ENCODE peak calls at places on chromosomes 7 and 10, in ten cellular contexts. One of them, this sample, is unnamed.

GRCh38 chr10:49768329-49768728 is 6.2 kb upstream of the OGDHL start:
- DNase-seq in psoas muscle: no peak
- DNase-seq in HFF-Myc: no peak
- DNase-seq in lung: no peak
- DNase-seq in astrocyte of the spinal cord: no peak
- DNase-seq in mucosa of descending colon: no peak
- DNase-seq in uterus: no peak
- DNase-seq in GM23338: peak; percentile 74
- DNase-seq in transverse colon: no peak
- DNase-seq in AG04450: no peak
- DNase-seq in this sample: no peak

GRCh38 chr10:48253970-48254657 is 20.4 kb downstream of the FRMPD2 start:
- DNase-seq in psoas muscle: no peak
- DNase-seq in HFF-Myc: no peak
- DNase-seq in lung: no peak
- DNase-seq in astrocyte of the spinal cord: peak; percentile 69
- DNase-seq in mucosa of descending colon: no peak
- DNase-seq in uterus: no peak
- DNase-seq in GM23338: no peak
- DNase-seq in transverse colon: no peak
- DNase-seq in AG04450: no peak
- DNase-seq in this sample: no peak

GRCh38 chr10:38093816-38094157 is 350 bp upstream of the ZNF37A start:
- DNase-seq in psoas muscle: peak; percentile 54
- DNase-seq in HFF-Myc: peak; percentile 5
- DNase-seq in lung: no peak
- DNase-seq in astrocyte of the spinal cord: no peak
- DNase-seq in mucosa of descending colon: no peak
- DNase-seq in uterus: no peak
- DNase-seq in GM23338: no peak
- DNase-seq in transverse colon: no peak
- DNase-seq in AG04450: no peak
- DNase-seq in this sample: no peak

GRCh38 chr7:44466300-44467216 is 23.9 kb downstream of the NUDCD3 start:
- DNase-seq in psoas muscle: no peak
- DNase-seq in HFF-Myc: no peak
- DNase-seq in lung: no peak
- DNase-seq in astrocyte of the spinal cord: peak; percentile 80
- DNase-seq in mucosa of descending colon: no peak
- DNase-seq in uterus: no peak
- DNase-seq in GM23338: no peak
- DNase-seq in transverse colon: no peak
- DNase-seq in AG04450: no peak
- DNase-seq in this sample: no peak

GRCh38 chr7:22008683-22009082 is 63.0 kb upstream of the CDCA7L start:
- DNase-seq in psoas muscle: no peak
- DNase-seq in HFF-Myc: no peak
- DNase-seq in lung: no peak
- DNase-seq in astrocyte of the spinal cord: no peak
- DNase-seq in mucosa of descending colon: no peak
- DNase-seq in uterus: no peak
- DNase-seq in GM23338: no peak
- DNase-seq in transverse colon: no peak
- DNase-seq in AG04450: no peak
- DNase-seq in this sample: no peak

GRCh38 chr7:37052673-37053072 is 328.4 kb upstream of the AOAH start:
- DNase-seq in psoas muscle: no peak
- DNase-seq in HFF-Myc: no peak
- DNase-seq in lung: no peak
- DNase-seq in astrocyte of the spinal cord: peak; percentile 30
- DNase-seq in mucosa of descending colon: peak; percentile 22
- DNase-seq in uterus: no peak
- DNase-seq in GM23338: peak; percentile 86
- DNase-seq in transverse colon: no peak
- DNase-seq in AG04450: no peak
- DNase-seq in this sample: no peak

GRCh38 chr10:93379366-93380042 is 102.6 kb downstream of the MYOF start:
- DNase-seq in psoas muscle: no peak
- DNase-seq in HFF-Myc: no peak
- DNase-seq in lung: no peak
- DNase-seq in astrocyte of the spinal cord: peak; percentile 91
- DNase-seq in mucosa of descending colon: no peak
- DNase-seq in uterus: no peak
- DNase-seq in GM23338: no peak
- DNase-seq in transverse colon: no peak
- DNase-seq in AG04450: peak; percentile 39
- DNase-seq in this sample: no peak

GRCh38 chr7:140653319-140654108 is 12.9 kb upstream of the DENND2A start:
- DNase-seq in psoas muscle: no peak
- DNase-seq in HFF-Myc: peak; percentile 86
- DNase-seq in lung: peak; percentile 74
- DNase-seq in astrocyte of the spinal cord: peak; percentile 73
- DNase-seq in mucosa of descending colon: peak; percentile 47
- DNase-seq in uterus: peak; percentile 79
- DNase-seq in GM23338: peak; percentile 95
- DNase-seq in transverse colon: peak; percentile 67
- DNase-seq in AG04450: peak; percentile 83
- DNase-seq in this sample: no peak

GRCh38 chr10:50310560-50311174 is 59.4 kb upstream of the ASAH2 start:
- DNase-seq in psoas muscle: no peak
- DNase-seq in HFF-Myc: no peak
- DNase-seq in lung: no peak
- DNase-seq in astrocyte of the spinal cord: no peak
- DNase-seq in mucosa of descending colon: peak; percentile 41
- DNase-seq in uterus: no peak
- DNase-seq in GM23338: peak; percentile 76
- DNase-seq in transverse colon: peak; percentile 18
- DNase-seq in AG04450: no peak
- DNase-seq in this sample: no peak

GRCh38 chr10:124515244-124515970 is 53.8 kb downstream of the LHPP start:
- DNase-seq in psoas muscle: peak; percentile 21
- DNase-seq in HFF-Myc: no peak
- DNase-seq in lung: no peak
- DNase-seq in astrocyte of the spinal cord: no peak
- DNase-seq in mucosa of descending colon: no peak
- DNase-seq in uterus: no peak
- DNase-seq in GM23338: no peak
- DNase-seq in transverse colon: no peak
- DNase-seq in AG04450: no peak
- DNase-seq in this sample: no peak

GRCh38 chr7:4738711-4739527 is 36.5 kb upstream of the AP5Z1 start:
- DNase-seq in psoas muscle: no peak
- DNase-seq in HFF-Myc: peak; percentile 80
- DNase-seq in lung: peak; percentile 58
- DNase-seq in astrocyte of the spinal cord: peak; percentile 95
- DNase-seq in mucosa of descending colon: no peak
- DNase-seq in uterus: peak; percentile 60
- DNase-seq in GM23338: peak; percentile 59
- DNase-seq in transverse colon: no peak
- DNase-seq in AG04450: no peak
- DNase-seq in this sample: peak; percentile 85

GRCh38 chr10:117936136-117936535 is 110.6 kb downstream of the RAB11FIP2 start:
- DNase-seq in psoas muscle: peak; percentile 65
- DNase-seq in HFF-Myc: peak; percentile 32
- DNase-seq in lung: peak; percentile 61
- DNase-seq in astrocyte of the spinal cord: no peak
- DNase-seq in mucosa of descending colon: no peak
- DNase-seq in uterus: peak; percentile 59
- DNase-seq in GM23338: no peak
- DNase-seq in transverse colon: no peak
- DNase-seq in AG04450: no peak
- DNase-seq in this sample: no peak

GRCh38 chr7:2157473-2158279 is 75.1 kb downstream of the MAD1L1 start:
- DNase-seq in psoas muscle: peak; percentile 52
- DNase-seq in HFF-Myc: peak; percentile 87
- DNase-seq in lung: peak; percentile 87
- DNase-seq in astrocyte of the spinal cord: peak; percentile 96
- DNase-seq in mucosa of descending colon: peak; percentile 50
- DNase-seq in uterus: peak; percentile 75
- DNase-seq in GM23338: no peak
- DNase-seq in transverse colon: peak; percentile 73
- DNase-seq in AG04450: peak; percentile 89
- DNase-seq in this sample: peak; percentile 98

GRCh38 chr7:33393770-33394169 is 264.4 kb downstream of the BBS9 start:
- DNase-seq in psoas muscle: no peak
- DNase-seq in HFF-Myc: no peak
- DNase-seq in lung: no peak
- DNase-seq in astrocyte of the spinal cord: no peak
- DNase-seq in mucosa of descending colon: no peak
- DNase-seq in uterus: no peak
- DNase-seq in GM23338: no peak
- DNase-seq in transverse colon: no peak
- DNase-seq in AG04450: no peak
- DNase-seq in this sample: no peak

GRCh38 chr10:75542902-75543301 is 111.5 kb downstream of the LRMDA start:
- DNase-seq in psoas muscle: peak; percentile 69
- DNase-seq in HFF-Myc: no peak
- DNase-seq in lung: no peak
- DNase-seq in astrocyte of the spinal cord: peak; percentile 56
- DNase-seq in mucosa of descending colon: no peak
- DNase-seq in uterus: peak; percentile 81
- DNase-seq in GM23338: peak; percentile 26
- DNase-seq in transverse colon: peak; percentile 30
- DNase-seq in AG04450: no peak
- DNase-seq in this sample: no peak

GRCh38 chr10:11773777-11774441 is 31.7 kb downstream of the ECHDC3 start:
- DNase-seq in psoas muscle: no peak
- DNase-seq in HFF-Myc: no peak
- DNase-seq in lung: no peak
- DNase-seq in astrocyte of the spinal cord: no peak
- DNase-seq in mucosa of descending colon: no peak
- DNase-seq in uterus: no peak
- DNase-seq in GM23338: no peak
- DNase-seq in transverse colon: no peak
- DNase-seq in AG04450: no peak
- DNase-seq in this sample: no peak

GRCh38 chr7:30928254-30928872 is 16.7 kb downstream of the AQP1 start:
- DNase-seq in psoas muscle: no peak
- DNase-seq in HFF-Myc: no peak
- DNase-seq in lung: peak; percentile 26
- DNase-seq in astrocyte of the spinal cord: no peak
- DNase-seq in mucosa of descending colon: no peak
- DNase-seq in uterus: no peak
- DNase-seq in GM23338: no peak
- DNase-seq in transverse colon: no peak
- DNase-seq in AG04450: no peak
- DNase-seq in this sample: no peak

GRCh38 chr10:52653510-52653909 is 119.1 kb downstream of the MBL2 start:
- DNase-seq in psoas muscle: peak; percentile 48
- DNase-seq in HFF-Myc: no peak
- DNase-seq in lung: no peak
- DNase-seq in astrocyte of the spinal cord: no peak
- DNase-seq in mucosa of descending colon: no peak
- DNase-seq in uterus: no peak
- DNase-seq in GM23338: no peak
- DNase-seq in transverse colon: no peak
- DNase-seq in AG04450: no peak
- DNase-seq in this sample: no peak

GRCh38 chr10:33900591-33900990 is 566.1 kb upstream of the NRP1 start:
- DNase-seq in psoas muscle: no peak
- DNase-seq in HFF-Myc: no peak
- DNase-seq in lung: no peak
- DNase-seq in astrocyte of the spinal cord: peak; percentile 72
- DNase-seq in mucosa of descending colon: no peak
- DNase-seq in uterus: no peak
- DNase-seq in GM23338: no peak
- DNase-seq in transverse colon: no peak
- DNase-seq in AG04450: no peak
- DNase-seq in this sample: peak; percentile 40

GRCh38 chr10:22554481-22555182 is 159.7 kb downstream of the PIP4K2A start:
- DNase-seq in psoas muscle: peak; percentile 83
- DNase-seq in HFF-Myc: no peak
- DNase-seq in lung: peak; percentile 45
- DNase-seq in astrocyte of the spinal cord: peak; percentile 91
- DNase-seq in mucosa of descending colon: peak; percentile 39
- DNase-seq in uterus: peak; percentile 82
- DNase-seq in GM23338: no peak
- DNase-seq in transverse colon: peak; percentile 28
- DNase-seq in AG04450: peak; percentile 68
- DNase-seq in this sample: peak; percentile 73
- H3K4me3 ChIP-seq in psoas muscle: peak overlapping the region; percentile 56
- H3K4me3 ChIP-seq in HFF-Myc: no peak overlapping the region
- H3K4me3 ChIP-seq in lung: no peak overlapping the region
- H3K4me3 ChIP-seq in astrocyte of the spinal cord: peak overlapping the region; percentile 17
- H3K4me3 ChIP-seq in mucosa of descending colon: no peak overlapping the region
- H3K4me3 ChIP-seq in uterus: peak overlapping the region; percentile 24
- H3K4me3 ChIP-seq in GM23338: no peak overlapping the region
- H3K4me3 ChIP-seq in transverse colon: no peak overlapping the region
- H3K4me3 ChIP-seq in AG04450: peak overlapping the region; percentile 36
- H3K4me3 ChIP-seq in this sample: peak overlapping the region; percentile 5

GRCh38 chr10:788796-789748 is 99.6 kb upstream of the DIP2C start:
- DNase-seq in psoas muscle: peak; percentile 94
- DNase-seq in HFF-Myc: no peak
- DNase-seq in lung: peak; percentile 77
- DNase-seq in astrocyte of the spinal cord: peak; percentile 67
- DNase-seq in mucosa of descending colon: peak; percentile 75
- DNase-seq in uterus: peak; percentile 65
- DNase-seq in GM23338: peak; percentile 85
- DNase-seq in transverse colon: peak; percentile 82
- DNase-seq in AG04450: peak; percentile 20
- DNase-seq in this sample: no peak
- TF ChIP-seq CTCF in psoas muscle: peak; percentile 55
- TF ChIP-seq CTCF in HFF-Myc: peak; percentile 60
- TF ChIP-seq CTCF in lung: no peak
- TF ChIP-seq CTCF in astrocyte of the spinal cord: peak; percentile 87
- TF ChIP-seq CTCF in mucosa of descending colon: no peak
- TF ChIP-seq CTCF in uterus: peak; percentile 73
- TF ChIP-seq CTCF in GM23338: peak; percentile 84
- TF ChIP-seq CTCF in transverse colon: peak; percentile 59
- TF ChIP-seq CTCF in AG04450: peak; percentile 75
- TF ChIP-seq CTCF in this sample: peak; percentile 87

DNA sequence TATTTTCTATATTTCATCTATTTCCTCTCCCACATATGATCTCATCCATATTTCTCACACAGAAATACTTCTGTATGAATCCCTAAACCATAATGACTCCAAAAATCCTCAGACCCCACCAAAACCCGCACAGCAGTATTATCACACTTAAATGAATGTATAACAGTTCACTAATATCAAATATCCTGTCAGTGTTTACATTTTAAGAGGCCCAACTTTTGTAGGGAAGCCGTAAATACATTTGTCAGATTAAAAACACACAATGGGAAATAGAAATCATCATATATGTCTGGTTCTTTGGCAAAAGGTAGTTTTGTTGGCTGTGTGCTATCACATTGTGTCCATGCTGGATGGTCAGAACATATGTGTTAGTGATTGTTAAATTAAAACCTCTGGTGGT is 4.2 kb downstream of the AUTS2 start:
- DNase-seq in psoas muscle: no peak
- DNase-seq in HFF-Myc: no peak
- DNase-seq in lung: no peak
- DNase-seq in astrocyte of the spinal cord: no peak
- DNase-seq in mucosa of descending colon: no peak
- DNase-seq in uterus: no peak
- DNase-seq in GM23338: no peak
- DNase-seq in transverse colon: no peak
- DNase-seq in AG04450: no peak
- DNase-seq in this sample: no peak
- H3K4me3 ChIP-seq in psoas muscle: no peak overlapping the region
- H3K4me3 ChIP-seq in HFF-Myc: no peak overlapping the region
- H3K4me3 ChIP-seq in lung: no peak overlapping the region
- H3K4me3 ChIP-seq in astrocyte of the spinal cord: no peak overlapping the region
- H3K4me3 ChIP-seq in mucosa of descending colon: no peak overlapping the region
- H3K4me3 ChIP-seq in uterus: no peak overlapping the region
- H3K4me3 ChIP-seq in GM23338: no peak overlapping the region
- H3K4me3 ChIP-seq in transverse colon: no peak overlapping the region
- H3K4me3 ChIP-seq in AG04450: no peak overlapping the region
- H3K4me3 ChIP-seq in this sample: no peak overlapping the region

GRCh38 chr7:88761779-88762178 is 2.3 kb downstream of the ZNF804B start:
- DNase-seq in psoas muscle: no peak
- DNase-seq in HFF-Myc: no peak
- DNase-seq in lung: no peak
- DNase-seq in astrocyte of the spinal cord: no peak
- DNase-seq in mucosa of descending colon: no peak
- DNase-seq in uterus: no peak
- DNase-seq in GM23338: peak; percentile 10
- DNase-seq in transverse colon: no peak
- DNase-seq in AG04450: no peak
- DNase-seq in this sample: no peak
- TF ChIP-seq CTCF in psoas muscle: no peak
- TF ChIP-seq CTCF in HFF-Myc: no peak
- TF ChIP-seq CTCF in lung: no peak
- TF ChIP-seq CTCF in astrocyte of the spinal cord: no peak
- TF ChIP-seq CTCF in mucosa of descending colon: no peak
- TF ChIP-seq CTCF in uterus: no peak
- TF ChIP-seq CTCF in GM23338: peak; percentile 49
- TF ChIP-seq CTCF in transverse colon: no peak
- TF ChIP-seq CTCF in AG04450: no peak
- TF ChIP-seq CTCF in this sample: no peak

This sample was measured in retinal pigment epithelial cell.